ENCODE peak calls at places on chromosomes 7 and 10, in seven cellular contexts. F, H, K, Q, M, P and T are unnamed samples.

GRCh38 chr7:26863504-26864308 is 684 bp downstream of the SKAP2 start:
- DNase-seq in F (peak; percentile 52), H (no peak), K (no peak), Q (no peak), M (no peak), P (peak; percentile 7), T (peak; percentile 52)

GRCh38 chr10:24820616-24821015 is 96.9 kb upstream of the ARHGAP21 start:
- DNase-seq in F (no peak), H (no peak), K (no peak), Q (no peak), M (no peak), P (no peak), T (no peak)

GRCh38 chr10:6400331-6400730 is 179.7 kb downstream of the PRKCQ start:
- DNase-seq in F (no peak), H (no peak), K (no peak), Q (no peak), M (peak; percentile 33), P (no peak), T (peak; percentile 7)

GRCh38 chr7:131293018-131293417 is 34.7 kb upstream of the MKLN1 start:
- DNase-seq in F (peak; percentile 76), H (no peak), K (no peak), Q (no peak), M (no peak), P (no peak), T (peak; percentile 16)

GRCh38 chr7:4102231-4102841 is 579.8 kb upstream of the FOXK1 start:
- DNase-seq in F (no peak), H (no peak), K (no peak), Q (no peak), M (no peak), P (no peak), T (no peak)

GRCh38 chr10:100930368-100930767 is 17.6 kb downstream of the SLF2 start:
- DNase-seq in F (peak; percentile 12), H (no peak), K (no peak), Q (no peak), M (peak; percentile 13), P (no peak), T (peak; percentile 22)

GRCh38 chr7:149832332-149833041 is 5.7 kb upstream of the ZNF862 start:
- DNase-seq in F (no peak), H (no peak), K (no peak), Q (no peak), M (no peak), P (no peak), T (no peak)

GRCh38 chr7:147509859-147510542 is 1080.6 kb upstream of the C7orf33 start:
- DNase-seq in F (peak; percentile 55), H (no peak), K (no peak), Q (no peak), M (no peak), P (no peak), T (no peak)

GRCh38 chr7:277228-277627 is 12.7 kb upstream of the FOXL3 start:
- DNase-seq in F (no peak), H (no peak), K (no peak), Q (no peak), M (no peak), P (no peak), T (no peak)

GRCh38 chr7:1237704-1238255 is 5.1 kb downstream of the UNCX start:
- DNase-seq in F (no peak), H (no peak), K (no peak), Q (no peak), M (no peak), P (no peak), T (no peak)

GRCh38 chr7:69739182-69739581 is 140.9 kb downstream of the AUTS2 start:
- DNase-seq in F (no peak), H (no peak), K (no peak), Q (no peak), M (no peak), P (peak; percentile 81), T (no peak)

GRCh38 chr7:151692721-151693120 is 173.0 kb upstream of the RHEB start:
- DNase-seq in F (no peak), H (no peak), K (peak; percentile 46), Q (no peak), M (no peak), P (no peak), T (no peak)

GRCh38 chr10:50367732-50368131 is 116.4 kb upstream of the ASAH2 start:
- DNase-seq in F (peak; percentile 54), H (no peak), K (peak; percentile 33), Q (no peak), M (peak; percentile 72), P (no peak), T (peak; percentile 42)

GRCh38 chr10:113142601-113143000 is 192.6 kb downstream of the TCF7L2 start:
- DNase-seq in F (no peak), H (no peak), K (no peak), Q (no peak), M (no peak), P (no peak), T (no peak)

GRCh38 chr10:15188629-15189028 is 20.1 kb upstream of the NMT2 start:
- DNase-seq in F (no peak), H (no peak), K (no peak), Q (no peak), M (no peak), P (no peak), T (no peak)

GRCh38 chr7:130142654-130143333 is 62.4 kb downstream of the TMEM209 start:
- DNase-seq in F (no peak), H (no peak), K (no peak), Q (no peak), M (no peak), P (no peak), T (no peak)

GRCh38 chr10:69636626-69637550 is 6.8 kb downstream of the FAM241B start:
- DNase-seq in F (no peak), H (no peak), K (peak; percentile 72), Q (no peak), M (peak; percentile 56), P (no peak), T (no peak)

GRCh38 chr7:2525161-2525930 is 5.8 kb downstream of the LFNG start:
- DNase-seq in F (no peak), H (no peak), K (no peak), Q (no peak), M (no peak), P (peak; percentile 88), T (no peak)

GRCh38 chr10:113704637-113705343 is 25.1 kb downstream of the CASP7 start:
- DNase-seq in F (peak; percentile 60), H (peak; percentile 30), K (no peak), Q (no peak), M (peak; percentile 66), P (peak; percentile 8), T (peak; percentile 70)

DNA sequence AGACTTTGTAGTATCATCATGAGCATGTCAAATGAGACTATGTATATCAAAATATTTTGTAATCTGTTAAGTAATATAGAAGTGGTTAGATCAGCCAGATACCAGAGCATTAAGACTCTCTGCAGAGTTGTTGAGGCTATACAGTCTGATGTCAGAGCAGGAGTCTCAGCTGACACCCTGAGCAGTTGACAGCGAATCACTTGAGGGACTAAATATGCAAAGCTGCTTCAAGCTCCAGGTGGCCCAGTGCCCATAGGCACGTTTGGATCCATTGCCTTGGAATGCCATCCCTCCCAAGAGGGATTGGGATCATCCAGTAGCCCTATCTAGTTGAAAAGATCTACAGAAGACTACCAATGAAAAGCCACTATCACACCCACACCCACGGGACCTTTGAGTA is 210.2 kb downstream of the TAX1BP1 start:
- DNase-seq in F (no peak), H (no peak), K (no peak), Q (no peak), M (peak; percentile 19), P (no peak), T (no peak)
- H3K4me1 ChIP-seq in F (no peaks in the 10 kb centered on the region), H (no peaks in the 10 kb centered on the region), K (no peaks in the 10 kb centered on the region), Q (no peaks in the 10 kb centered on the region), M (no peaks in the 10 kb centered on the region), P (no peaks in the 10 kb centered on the region), T (peaks cover 3% of the 10 kb centered on the region)

GRCh38 chr10:103855424-103855823 is at the start of gene SH3PXD2A:
- DNase-seq in F (no peak), H (peak; percentile 61), K (peak; percentile 59), Q (no peak), M (peak; percentile 73), P (no peak), T (peak; percentile 50)

GRCh38 chr10:103852856-103853255 is 2.5 kb downstream of the SH3PXD2A start:
- DNase-seq in F (peak; percentile 31), H (no peak), K (no peak), Q (no peak), M (no peak), P (no peak), T (peak; percentile 81)

GRCh38 chr10:103853428-103854264 is 1.7 kb downstream of the SH3PXD2A start:
- DNase-seq in F (no peak), H (no peak), K (no peak), Q (no peak), M (no peak), P (no peak), T (peak; percentile 37)

GRCh38 chr10:103854687-103855423 is 521 bp downstream of the SH3PXD2A start:
- DNase-seq in F (peak; percentile 24), H (no peak), K (peak; percentile 48), Q (no peak), M (peak; percentile 72), P (no peak), T (peak; percentile 66)

DNA sequence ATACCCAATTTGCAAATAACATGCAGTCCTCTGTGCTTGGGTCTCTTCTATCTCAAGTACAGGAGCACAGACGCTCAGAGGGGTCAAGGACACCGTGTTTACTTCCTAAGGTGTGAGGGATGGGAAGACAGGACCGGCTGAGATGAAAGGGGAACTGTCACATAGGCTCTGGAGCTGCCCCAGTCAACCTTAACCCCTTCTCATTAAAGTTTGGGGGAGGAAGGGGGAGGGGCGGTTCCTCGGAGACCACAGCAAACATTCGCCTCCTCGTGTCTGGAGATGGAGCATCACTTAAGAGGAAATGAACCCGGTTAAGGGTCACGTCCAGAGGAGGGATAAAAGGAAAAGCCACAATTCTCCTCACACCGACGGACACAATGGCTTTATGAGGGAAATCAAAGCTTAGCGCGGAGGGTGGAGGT is 1.1 kb downstream of the SH3PXD2A start:
- DNase-seq in F (no peak), H (peak; percentile 36), K (peak; percentile 51), Q (no peak), M (peak; percentile 85), P (no peak), T (no peak)
- H3K4ac ChIP-seq in F (peak overlapping the region; percentile 42), H (no peak overlapping the region), K (no peak overlapping the region), Q (no peak overlapping the region), M (peak overlapping the region; percentile 61), P (no peak overlapping the region), T (no peak overlapping the region)

GRCh38 chr7:143041346-143041745 is 10.8 kb upstream of the OR6V1 start:
- DNase-seq in F (no peak), H (no peak), K (no peak), Q (no peak), M (no peak), P (no peak), T (no peak)
- H3K4me1 ChIP-seq in F (no peaks in the 10 kb centered on the region), H (no peaks in the 10 kb centered on the region), K (no peaks in the 10 kb centered on the region), Q (no peaks in the 10 kb centered on the region), M (peaks cover 11% of the 10 kb centered on the region), P (no peaks in the 10 kb centered on the region), T (no peaks in the 10 kb centered on the region)

DNA sequence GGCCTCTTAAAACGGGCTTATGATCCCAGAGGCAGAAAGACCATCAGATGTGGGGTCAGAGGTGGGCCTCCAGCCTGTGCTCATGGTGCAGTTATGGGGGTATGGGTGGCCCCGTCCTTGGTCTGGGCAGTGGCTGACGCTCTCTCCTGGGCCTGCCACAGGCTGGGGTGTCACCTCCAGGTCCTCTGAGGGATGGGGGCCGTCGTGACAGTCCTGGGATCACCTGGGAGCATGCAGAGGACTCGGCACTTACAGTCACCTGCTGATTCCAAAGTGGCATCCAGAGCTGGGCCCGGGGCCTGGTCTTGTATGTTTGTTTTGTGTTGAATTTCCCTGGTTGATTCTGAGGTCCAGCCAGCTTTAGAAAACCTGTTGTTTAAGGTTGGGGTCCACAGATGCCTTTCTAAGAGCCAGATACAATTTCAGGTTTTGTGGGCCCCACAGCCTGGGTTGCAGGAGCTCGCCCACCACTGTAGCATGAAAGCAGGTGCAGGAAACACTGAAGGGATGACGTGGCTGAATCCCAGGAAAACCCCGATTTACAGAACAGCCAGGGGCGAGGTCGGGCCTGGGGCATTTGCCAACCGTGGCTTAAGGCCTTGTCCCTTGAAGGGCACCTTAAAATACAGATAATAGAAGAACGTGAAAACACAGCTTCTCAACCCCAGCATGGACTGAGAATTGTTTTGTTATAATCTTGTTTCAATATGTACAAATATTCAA is 170.7 kb upstream of the PPP2R2D start:
- DNase-seq in F (no peak), H (no peak), K (peak; percentile 23), Q (no peak), M (no peak), P (no peak), T (no peak)
- H3K4ac ChIP-seq in F (no peak overlapping the region), H (no peak overlapping the region), K (no peak overlapping the region), Q (no peak overlapping the region), M (no peak overlapping the region), P (no peak overlapping the region), T (no peak overlapping the region)